ENCODE peak calls at places on chromosome 20, in nine cellular contexts. One of them, this sample, is unnamed.

GRCh38 chr20:61753196-61753942 is 312.3 kb downstream of the TAF4 start:
- DNase-seq in transverse colon: no peak
- DNase-seq in psoas muscle: peak
- DNase-seq in glutamatergic neuron: peak
- DNase-seq in A549: no peak
- DNase-seq in BJ: no peak
- DNase-seq in nephron progenitor cell: no peak
- DNase-seq in H1: no peak
- DNase-seq in heart left ventricle: no peak
- DNase-seq in this sample: no peak

GRCh38 chr20:51715873-51716215 is 52.3 kb downstream of the ATP9A start:
- DNase-seq in psoas muscle: no peak
- DNase-seq in transverse colon: no peak
- DNase-seq in BJ: no peak
- DNase-seq in H1: no peak
- DNase-seq in heart left ventricle: no peak
- DNase-seq in nephron progenitor cell: no peak
- DNase-seq in glutamatergic neuron: no peak
- DNase-seq in A549: no peak
- DNase-seq in this sample: no peak

GRCh38 chr20:38258545-38259223 is 1.9 kb downstream of the KIAA1755 start:
- DNase-seq in A549: no peak
- DNase-seq in H1: no peak
- DNase-seq in heart left ventricle: no peak
- DNase-seq in glutamatergic neuron: no peak
- DNase-seq in nephron progenitor cell: no peak
- DNase-seq in BJ: no peak
- DNase-seq in transverse colon: no peak
- DNase-seq in psoas muscle: no peak
- DNase-seq in this sample: no peak

GRCh38 chr20:23441850-23442313 is 2.4 kb downstream of the CSTL1 start:
- DNase-seq in psoas muscle: peak
- DNase-seq in H1: peak
- DNase-seq in A549: peak
- DNase-seq in transverse colon: peak
- DNase-seq in nephron progenitor cell: peak
- DNase-seq in heart left ventricle: peak
- DNase-seq in BJ: peak
- DNase-seq in glutamatergic neuron: peak
- DNase-seq in this sample: peak

GRCh38 chr20:59404749-59405148 is 104.3 kb downstream of the EDN3 start:
- DNase-seq in A549: no peak
- DNase-seq in BJ: no peak
- DNase-seq in glutamatergic neuron: no peak
- DNase-seq in transverse colon: no peak
- DNase-seq in nephron progenitor cell: no peak
- DNase-seq in H1: no peak
- DNase-seq in heart left ventricle: no peak
- DNase-seq in psoas muscle: no peak
- DNase-seq in this sample: no peak

GRCh38 chr20:33262658-33263065 is 20.4 kb upstream of the BPIFB1 start:
- DNase-seq in A549: peak
- DNase-seq in BJ: peak
- DNase-seq in H1: peak
- DNase-seq in psoas muscle: no peak
- DNase-seq in transverse colon: no peak
- DNase-seq in nephron progenitor cell: peak
- DNase-seq in heart left ventricle: no peak
- DNase-seq in glutamatergic neuron: peak
- DNase-seq in this sample: peak

GRCh38 chr20:24991897-24992419 is 593 bp downstream of the APMAP start:
- DNase-seq in BJ: no peak
- DNase-seq in psoas muscle: no peak
- DNase-seq in glutamatergic neuron: peak
- DNase-seq in heart left ventricle: no peak
- DNase-seq in H1: no peak
- DNase-seq in nephron progenitor cell: peak
- DNase-seq in A549: no peak
- DNase-seq in transverse colon: peak
- DNase-seq in this sample: no peak

GRCh38 chr20:52105573-52106422 is 85.8 kb downstream of the ZFP64 start:
- DNase-seq in heart left ventricle: no peak
- DNase-seq in H1: peak
- DNase-seq in BJ: no peak
- DNase-seq in A549: peak
- DNase-seq in psoas muscle: no peak
- DNase-seq in transverse colon: no peak
- DNase-seq in nephron progenitor cell: peak
- DNase-seq in glutamatergic neuron: peak
- DNase-seq in this sample: peak

GRCh38 chr20:35093245-35093884 is 758 bp upstream of the TRPC4AP start:
- DNase-seq in A549: peak
- DNase-seq in psoas muscle: no peak
- DNase-seq in transverse colon: no peak
- DNase-seq in heart left ventricle: no peak
- DNase-seq in BJ: no peak
- DNase-seq in glutamatergic neuron: no peak
- DNase-seq in H1: no peak
- DNase-seq in nephron progenitor cell: no peak
- DNase-seq in this sample: no peak

GRCh38 chr20:20367681-20368413 is at the start of gene INSM1:
- DNase-seq in A549: no peak
- DNase-seq in BJ: no peak
- DNase-seq in heart left ventricle: no peak
- DNase-seq in nephron progenitor cell: peak
- DNase-seq in H1: no peak
- DNase-seq in transverse colon: no peak
- DNase-seq in psoas muscle: no peak
- DNase-seq in glutamatergic neuron: peak
- DNase-seq in this sample: peak

GRCh38 chr20:35301426-35301825 is 9.2 kb upstream of the FAM83C start:
- DNase-seq in psoas muscle: no peak
- DNase-seq in H1: no peak
- DNase-seq in A549: no peak
- DNase-seq in nephron progenitor cell: no peak
- DNase-seq in heart left ventricle: no peak
- DNase-seq in transverse colon: no peak
- DNase-seq in glutamatergic neuron: no peak
- DNase-seq in BJ: no peak
- DNase-seq in this sample: no peak

GRCh38 chr20:24446811-24447210 is 22.6 kb upstream of the SYNDIG1 start:
- DNase-seq in A549: no peak
- DNase-seq in heart left ventricle: no peak
- DNase-seq in psoas muscle: no peak
- DNase-seq in transverse colon: no peak
- DNase-seq in nephron progenitor cell: no peak
- DNase-seq in glutamatergic neuron: no peak
- DNase-seq in H1: no peak
- DNase-seq in BJ: no peak
- DNase-seq in this sample: no peak

GRCh38 chr20:35542990-35543389 is 1.1 kb downstream of the ERGIC3 start:
- DNase-seq in H1: no peak
- DNase-seq in BJ: no peak
- DNase-seq in heart left ventricle: no peak
- DNase-seq in A549: no peak
- DNase-seq in psoas muscle: no peak
- DNase-seq in glutamatergic neuron: no peak
- DNase-seq in transverse colon: no peak
- DNase-seq in nephron progenitor cell: no peak
- DNase-seq in this sample: no peak

GRCh38 chr20:13995086-13995665 is at the start of gene MACROD2:
- DNase-seq in A549: peak
- DNase-seq in psoas muscle: peak
- DNase-seq in BJ: peak
- DNase-seq in transverse colon: peak
- DNase-seq in glutamatergic neuron: peak
- DNase-seq in nephron progenitor cell: peak
- DNase-seq in H1: peak
- DNase-seq in heart left ventricle: peak
- DNase-seq in this sample: peak

GRCh38 chr20:4266183-4266582 is 250.8 kb upstream of the RNF24 start:
- DNase-seq in H1: no peak
- DNase-seq in nephron progenitor cell: no peak
- DNase-seq in heart left ventricle: no peak
- DNase-seq in A549: no peak
- DNase-seq in psoas muscle: no peak
- DNase-seq in transverse colon: no peak
- DNase-seq in glutamatergic neuron: no peak
- DNase-seq in BJ: no peak
- DNase-seq in this sample: no peak

GRCh38 chr20:4261333-4262284 is 246.3 kb upstream of the RNF24 start:
- DNase-seq in transverse colon: no peak
- DNase-seq in heart left ventricle: no peak
- DNase-seq in psoas muscle: no peak
- DNase-seq in A549: no peak
- DNase-seq in H1: no peak
- DNase-seq in BJ: no peak
- DNase-seq in nephron progenitor cell: no peak
- DNase-seq in glutamatergic neuron: no peak
- DNase-seq in this sample: no peak

GRCh38 chr20:4272225-4272624 is 256.9 kb upstream of the RNF24 start:
- DNase-seq in psoas muscle: no peak
- DNase-seq in glutamatergic neuron: no peak
- DNase-seq in heart left ventricle: no peak
- DNase-seq in nephron progenitor cell: no peak
- DNase-seq in transverse colon: no peak
- DNase-seq in A549: no peak
- DNase-seq in BJ: no peak
- DNase-seq in H1: no peak
- DNase-seq in this sample: no peak

GRCh38 chr20:4263011-4263410 is 247.7 kb upstream of the RNF24 start:
- DNase-seq in transverse colon: no peak
- DNase-seq in psoas muscle: no peak
- DNase-seq in glutamatergic neuron: no peak
- DNase-seq in nephron progenitor cell: no peak
- DNase-seq in heart left ventricle: no peak
- DNase-seq in H1: no peak
- DNase-seq in A549: no peak
- DNase-seq in BJ: no peak
- DNase-seq in this sample: no peak

GRCh38 chr20:4267242-4267641 is 251.9 kb upstream of the RNF24 start:
- DNase-seq in glutamatergic neuron: no peak
- DNase-seq in transverse colon: no peak
- DNase-seq in BJ: no peak
- DNase-seq in heart left ventricle: no peak
- DNase-seq in psoas muscle: no peak
- DNase-seq in nephron progenitor cell: no peak
- DNase-seq in H1: no peak
- DNase-seq in A549: no peak
- DNase-seq in this sample: no peak
- TF ChIP-seq CTCF in glutamatergic neuron: no peak
- TF ChIP-seq CTCF in transverse colon: no peak
- TF ChIP-seq CTCF in BJ: no peak
- TF ChIP-seq CTCF in heart left ventricle: no peak
- TF ChIP-seq CTCF in psoas muscle: no peak
- TF ChIP-seq CTCF in nephron progenitor cell: no peak
- TF ChIP-seq CTCF in H1: no peak
- TF ChIP-seq CTCF in A549: no peak
- TF ChIP-seq CTCF in this sample: no peak

GRCh38 chr20:46520976-46521579 is 7.7 kb upstream of the ZNF334 start:
- DNase-seq in heart left ventricle: peak
- DNase-seq in H1: peak
- DNase-seq in psoas muscle: no peak
- DNase-seq in A549: peak
- DNase-seq in nephron progenitor cell: peak
- DNase-seq in BJ: no peak
- DNase-seq in transverse colon: peak
- DNase-seq in glutamatergic neuron: peak
- DNase-seq in this sample: peak
- TF ChIP-seq CTCF in heart left ventricle: peak
- TF ChIP-seq CTCF in H1: peak
- TF ChIP-seq CTCF in psoas muscle: peak
- TF ChIP-seq CTCF in A549: peak
- TF ChIP-seq CTCF in nephron progenitor cell: peak
- TF ChIP-seq CTCF in BJ: peak
- TF ChIP-seq CTCF in transverse colon: peak
- TF ChIP-seq CTCF in glutamatergic neuron: peak
- TF ChIP-seq CTCF in this sample: peak

GRCh38 chr20:17883592-17884317 is 84.8 kb downstream of the SNX5 start:
- DNase-seq in H1: no peak
- DNase-seq in psoas muscle: no peak
- DNase-seq in nephron progenitor cell: no peak
- DNase-seq in glutamatergic neuron: no peak
- DNase-seq in A549: no peak
- DNase-seq in transverse colon: no peak
- DNase-seq in heart left ventricle: no peak
- DNase-seq in BJ: no peak
- DNase-seq in this sample: no peak
- TF ChIP-seq CTCF in H1: peak
- TF ChIP-seq CTCF in psoas muscle: no peak
- TF ChIP-seq CTCF in nephron progenitor cell: no peak
- TF ChIP-seq CTCF in glutamatergic neuron: no peak
- TF ChIP-seq CTCF in A549: no peak
- TF ChIP-seq CTCF in transverse colon: no peak
- TF ChIP-seq CTCF in heart left ventricle: no peak
- TF ChIP-seq CTCF in BJ: no peak
- TF ChIP-seq CTCF in this sample: no peak

GRCh38 chr20:22288957-22289356 is 295.4 kb downstream of the FOXA2 start:
- DNase-seq in nephron progenitor cell: no peak
- DNase-seq in psoas muscle: no peak
- DNase-seq in H1: no peak
- DNase-seq in transverse colon: no peak
- DNase-seq in heart left ventricle: no peak
- DNase-seq in A549: no peak
- DNase-seq in BJ: no peak
- DNase-seq in glutamatergic neuron: no peak
- DNase-seq in this sample: no peak

GRCh38 chr20:22282696-22283095 is 301.7 kb downstream of the FOXA2 start:
- DNase-seq in glutamatergic neuron: no peak
- DNase-seq in transverse colon: no peak
- DNase-seq in BJ: no peak
- DNase-seq in nephron progenitor cell: no peak
- DNase-seq in psoas muscle: no peak
- DNase-seq in heart left ventricle: no peak
- DNase-seq in H1: no peak
- DNase-seq in A549: no peak
- DNase-seq in this sample: no peak

GRCh38 chr20:22288156-22288555 is 296.2 kb downstream of the FOXA2 start:
- DNase-seq in BJ: no peak
- DNase-seq in heart left ventricle: no peak
- DNase-seq in A549: no peak
- DNase-seq in psoas muscle: no peak
- DNase-seq in transverse colon: no peak
- DNase-seq in nephron progenitor cell: no peak
- DNase-seq in H1: no peak
- DNase-seq in glutamatergic neuron: no peak
- DNase-seq in this sample: no peak

GRCh38 chr20:22289442-22289841 is 294.9 kb downstream of the FOXA2 start:
- DNase-seq in nephron progenitor cell: no peak
- DNase-seq in psoas muscle: no peak
- DNase-seq in A549: no peak
- DNase-seq in transverse colon: no peak
- DNase-seq in BJ: no peak
- DNase-seq in glutamatergic neuron: no peak
- DNase-seq in H1: no peak
- DNase-seq in heart left ventricle: no peak
- DNase-seq in this sample: no peak

GRCh38 chr20:22285555-22285954 is 298.8 kb downstream of the FOXA2 start:
- DNase-seq in A549: peak
- DNase-seq in nephron progenitor cell: no peak
- DNase-seq in heart left ventricle: no peak
- DNase-seq in BJ: no peak
- DNase-seq in transverse colon: no peak
- DNase-seq in glutamatergic neuron: no peak
- DNase-seq in H1: no peak
- DNase-seq in psoas muscle: no peak
- DNase-seq in this sample: no peak
- TF ChIP-seq CTCF in A549: no peak
- TF ChIP-seq CTCF in nephron progenitor cell: no peak
- TF ChIP-seq CTCF in heart left ventricle: no peak
- TF ChIP-seq CTCF in BJ: no peak
- TF ChIP-seq CTCF in transverse colon: no peak
- TF ChIP-seq CTCF in glutamatergic neuron: no peak
- TF ChIP-seq CTCF in H1: peak
- TF ChIP-seq CTCF in psoas muscle: no peak
- TF ChIP-seq CTCF in this sample: no peak